ENCODE peak calls at places on chromosomes 1 and 21, in five cellular contexts. A is left cardiac atrium, R is GM23338, S is SW480, F is SK-N-MC. T is an unnamed sample.

GRCh38 chr1:205916541-205916940 is 26.7 kb downstream of the SLC26A9 start:
- DNase-seq in S (no peak), F (no peak), R (no peak), A (no peak), T (no peak)

GRCh38 chr1:17842686-17843085 is 87.6 kb downstream of the ACTL8 start:
- DNase-seq in A (no peak), F (no peak), R (no peak), S (no peak), T (no peak)

GRCh38 chr1:45304311-45305081 is 22.2 kb upstream of the HPDL start:
- DNase-seq in S (no peak), F (no peak), A (no peak), R (no peak), T (peak)

GRCh38 chr1:15510611-15511405 is 13.2 kb downstream of the CASP9 start:
- DNase-seq in S (no peak), F (no peak), R (no peak), A (no peak), T (no peak)

GRCh38 chr1:206461602-206462455 is 8.4 kb upstream of the IKBKE start:
- DNase-seq in R (peak), A (peak), F (no peak), S (peak), T (peak)

GRCh38 chr1:247681288-247681897 is 1.9 kb upstream of the OR13G1 start:
- DNase-seq in F (peak), R (peak), S (peak), A (peak), T (peak)

GRCh38 chr1:12179111-12179519 is 12.3 kb downstream of the TNFRSF1B start:
- DNase-seq in A (peak), R (no peak), S (peak), F (no peak), T (no peak)

GRCh38 chr1:8598060-8598724 is 219.2 kb downstream of the RERE start:
- DNase-seq in A (peak), S (no peak), R (peak), F (no peak), T (peak)

GRCh38 chr1:19367584-19368041 is 55.5 kb downstream of the SLC66A1 start:
- DNase-seq in A (no peak), F (no peak), S (no peak), R (no peak), T (no peak)

GRCh38 chr1:151540982-151541377 is 871 bp downstream of the TUFT1 start:
- DNase-seq in R (peak), F (no peak), S (peak), A (no peak), T (peak)

GRCh38 chr1:98046031-98046641 is 125.3 kb upstream of the DPYD start:
- DNase-seq in F (no peak), A (no peak), S (no peak), R (peak), T (peak)

GRCh38 chr1:33721416-33721815 is 142.5 kb upstream of the HMGB4 start:
- DNase-seq in A (no peak), R (no peak), S (no peak), F (no peak), T (no peak)

GRCh38 chr1:11178021-11179015 is 10.8 kb upstream of the ANGPTL7 start:
- DNase-seq in F (no peak), S (no peak), R (peak), A (no peak), T (no peak)

GRCh38 chr1:56644064-56644940 is 812 bp upstream of the PRKAA2 start:
- DNase-seq in S (peak), A (no peak), F (no peak), R (no peak), T (peak)

GRCh38 chr1:203906932-203907331 is 45.5 kb downstream of the SNRPE start:
- DNase-seq in F (peak), R (no peak), A (no peak), S (peak), T (no peak)

GRCh38 chr1:30244801-30245200 is 478.6 kb downstream of the MATN1 start:
- DNase-seq in A (no peak), F (no peak), R (no peak), S (no peak), T (no peak)

GRCh38 chr1:209076688-209077087 is 506.8 kb upstream of the CAMK1G start:
- DNase-seq in F (no peak), A (no peak), R (peak), S (peak), T (no peak)

GRCh38 chr21:33367309-33367973 is 35.8 kb upstream of the IFNGR2 start:
- DNase-seq in S (no peak), F (no peak), A (no peak), R (no peak), T (peak)

GRCh38 chr1:181369416-181369815 is 113.9 kb upstream of the CACNA1E start:
- DNase-seq in A (no peak), R (no peak), F (no peak), S (no peak), T (no peak)

GRCh38 chr1:222845763-222846162 is 30.9 kb downstream of the DISP1 start:
- DNase-seq in F (no peak), S (no peak), R (no peak), A (no peak), T (no peak)

GRCh38 chr1:107526524-107527198 is 385.8 kb downstream of the NTNG1 start:
- DNase-seq in A (no peak), S (peak), R (no peak), F (no peak), T (no peak)

GRCh38 chr1:169901119-169901518 is 7.4 kb upstream of the SCYL3 start:
- DNase-seq in F (no peak), A (no peak), S (no peak), R (no peak), T (no peak)

GRCh38 chr1:59276317-59276914 is 20.5 kb upstream of the FGGY start:
- DNase-seq in R (no peak), F (no peak), A (no peak), S (no peak), T (no peak)

GRCh38 chr21:15022608-15023261 is 42.1 kb downstream of the NRIP1 start:
- DNase-seq in A (no peak), F (no peak), S (no peak), R (no peak), T (no peak)

GRCh38 chr1:1177452-1178206 is 3.9 kb downstream of the TTLL10 start:
- DNase-seq in S (no peak), A (peak), R (no peak), F (no peak), T (peak)

GRCh38 chr1:12486401-12487005 is 131.5 kb downstream of the DHRS3 start:
- DNase-seq in F (no peak), S (no peak), R (peak), A (no peak), T (no peak)

GRCh38 chr1:204377800-204378608 is 18.3 kb upstream of the PLEKHA6 start:
- DNase-seq in A (peak), F (no peak), R (peak), S (peak), T (peak)

GRCh38 chr1:231629132-231629531 is 2.5 kb downstream of the DISC1 start:
- DNase-seq in S (no peak), R (no peak), F (no peak), A (peak), T (no peak)

GRCh38 chr1:111202707-111203623 is 2.5 kb upstream of the DENND2D start:
- DNase-seq in A (no peak), R (no peak), F (no peak), S (peak), T (no peak)

GRCh38 chr1:215282557-215282956 is 200.0 kb downstream of the KCNK2 start:
- DNase-seq in S (no peak), A (no peak), R (no peak), F (no peak), T (no peak)